ENCODE peak calls at places on chromosomes 11 and 22, in four cellular contexts. Z is naive B cell; W is GM03348; Q is activated CD4-positive, alpha-beta T cell treated with anti-CD3 and anti-CD28 coated beads, Interleukin-2, amount 50 U/mL, for 4 hours. H is an unnamed sample.

GRCh38 chr11:111833524-111833923 is 37.9 kb downstream of the ALG9 start:
- DNase-seq in Q (no peak), Z (no peak), W (no peak), H (peak; percentile 35)

GRCh38 chr11:17572359-17572690 is 25.3 kb downstream of the OTOG start:
- DNase-seq in Q (no peak), Z (no peak), W (no peak), H (no peak)

GRCh38 chr22:40511604-40512003 is 124.9 kb downstream of the MRTFA start:
- DNase-seq in Q (no peak), Z (no peak), W (no peak), H (no peak)

GRCh38 chr11:57167125-57167839 is 14.5 kb upstream of the LRRC55 start:
- DNase-seq in Z (no peak), W (no peak), Q (no peak), H (no peak)

GRCh38 chr11:131750692-131751091 is 380.3 kb downstream of the NTM start:
- DNase-seq in Q (no peak), Z (no peak), W (no peak), H (no peak)

GRCh38 chr11:126547161-126547560 is 191.7 kb downstream of the ST3GAL4 start:
- DNase-seq in W (peak; percentile 86), Q (no peak), Z (no peak), H (peak; percentile 95)

GRCh38 chr11:102006835-102007566 is 40.2 kb upstream of the CFAP300 start:
- DNase-seq in Z (no peak), Q (no peak), W (no peak), H (no peak)

GRCh38 chr11:1542267-1542666 is 29.8 kb downstream of the DUSP8 start:
- DNase-seq in W (no peak), Q (no peak), Z (no peak), H (no peak)

GRCh38 chr11:72333657-72334056 is 89.7 kb upstream of the PHOX2A start:
- DNase-seq in W (no peak), Q (peak; percentile 2), Z (no peak), H (no peak)

GRCh38 chr11:121369366-121369765 is 76.8 kb downstream of the SC5D start:
- DNase-seq in W (no peak), Z (no peak), Q (no peak), H (no peak)

GRCh38 chr11:39724404-39724803 is 1735.0 kb downstream of the LRRC4C start:
- DNase-seq in W (no peak), Z (no peak), Q (no peak), H (no peak)

GRCh38 chr11:118878187-118878586 is 5.5 kb upstream of the CXCR5 start:
- DNase-seq in W (no peak), Z (no peak), Q (no peak), H (no peak)

GRCh38 chr11:63611395-63611747 is 2.9 kb downstream of the PLAAT3 start:
- DNase-seq in Z (no peak), Q (no peak), W (no peak), H (no peak)

GRCh38 chr22:32781695-32782094 is 19.8 kb upstream of the TIMP3 start:
- DNase-seq in Q (no peak), W (peak; percentile 44), Z (no peak), H (no peak)

GRCh38 chr11:44823006-44823405 is 96.2 kb downstream of the TSPAN18 start:
- DNase-seq in Z (no peak), W (no peak), Q (no peak), H (no peak)

GRCh38 chr22:39277135-39277607 is 32.4 kb upstream of the PDGFB start:
- DNase-seq in Z (no peak), Q (no peak), W (no peak), H (peak; percentile 88)

GRCh38 chr22:36073476-36073875 is 44.9 kb upstream of the RBFOX2 start:
- DNase-seq in Q (no peak), W (no peak), Z (no peak), H (peak; percentile 48)

GRCh38 chr22:42803454-42803853 is 53.6 kb downstream of the ARFGAP3 start:
- DNase-seq in Z (no peak), Q (no peak), W (no peak), H (no peak)

GRCh38 chr11:125929445-125930075 is 16.3 kb upstream of the VSIG10L2 start:
- DNase-seq in Z (no peak), W (no peak), Q (no peak), H (no peak)

GRCh38 chr11:16678466-16679116 is 59.9 kb upstream of the C11orf58 start:
- DNase-seq in Q (no peak), W (no peak), Z (no peak), H (no peak)

GRCh38 chr22:32378703-32379272 is 21.1 kb downstream of the RFPL3 start:
- DNase-seq in W (peak; percentile 30), Z (no peak), Q (no peak), H (peak; percentile 39)

GRCh38 chr11:103109818-103110388 is 677 bp downstream of the DYNC2H1 start:
- DNase-seq in W (no peak), Z (no peak), Q (no peak), H (no peak)

GRCh38 chr22:48920776-48921241 is 906.9 kb downstream of the BRD1 start:
- DNase-seq in Q (no peak), Z (no peak), W (no peak), H (no peak)

GRCh38 chr11:45964911-45965389 is 42.5 kb downstream of the LARGE2 start:
- DNase-seq in Z (peak; percentile 52), W (peak; percentile 87), Q (peak; percentile 38), H (peak; percentile 68)

GRCh38 chr11:46290598-46291309 is 13.3 kb downstream of the CREB3L1 start:
- DNase-seq in W (peak; percentile 95), Z (no peak), Q (no peak), H (peak; percentile 90)

GRCh38 chr22:39658367-39658766 is 87.8 kb downstream of the CACNA1I start:
- DNase-seq in W (no peak), Q (peak; percentile 37), Z (no peak), H (no peak)

GRCh38 chr11:1852885-1853284 is at the start of gene LSP1:
- DNase-seq in Q (peak; percentile 61), Z (peak; percentile 94), W (no peak), H (no peak)

GRCh38 chr22:43861529-43861928 is 784 bp downstream of the SULT4A1 start:
- DNase-seq in Q (no peak), Z (no peak), W (no peak), H (no peak)

GRCh38 chr11:123221074-123221473 is 26.0 kb upstream of the CLMP start:
- DNase-seq in Z (no peak), W (no peak), Q (no peak), H (no peak)

H was measured in HFFc6.